ENCODE peak calls at places on chromosomes 3 and 15, in four cellular contexts. N is WTC11, V is SK-N-SH, H is K562. R is an unnamed sample.

GRCh38 chr3:54772707-54773106 is 155.2 kb downstream of the LRTM1 start:
- DNase-seq in N (no peak), H (no peak), V (no peak), R (no peak)

GRCh38 chr15:52523192-52523591 is 5.5 kb downstream of the MYO5A start:
- DNase-seq in N (no peak), V (no peak), H (no peak), R (no peak)

GRCh38 chr3:181692850-181693154 is 18.9 kb upstream of the SOX2 start:
- DNase-seq in N (no peak), V (no peak), H (no peak), R (no peak)

GRCh38 chr3:127887321-127887720 is 27.7 kb upstream of the KBTBD12 start:
- DNase-seq in N (no peak), H (no peak), V (no peak), R (no peak)

GRCh38 chr3:42159706-42160472 is 68.7 kb downstream of the TRAK1 start:
- DNase-seq in N (peak; percentile 86), H (peak; percentile 64), V (peak; percentile 86), R (peak; percentile 82)

GRCh38 chr3:39096775-39097174 is 10.7 kb downstream of the GORASP1 start:
- DNase-seq in H (no peak), N (no peak), V (no peak), R (no peak)

GRCh38 chr3:17865626-17866025 is 123.2 kb upstream of the TBC1D5 start:
- DNase-seq in V (no peak), N (no peak), H (no peak), R (no peak)

GRCh38 chr3:185175370-185175987 is 22.6 kb upstream of the C3orf70 start:
- DNase-seq in V (peak; percentile 17), H (peak; percentile 49), N (peak; percentile 38), R (peak; percentile 66)

GRCh38 chr15:43927203-43927602 is 100.4 kb downstream of the WDR76 start:
- DNase-seq in V (no peak), H (no peak), N (no peak), R (no peak)

GRCh38 chr3:53996153-53996861 is 104.6 kb upstream of the SELENOK start:
- DNase-seq in V (no peak), N (no peak), H (no peak), R (no peak)

GRCh38 chr3:147184794-147185193 is 221.5 kb downstream of the ZIC4 start:
- DNase-seq in H (no peak), V (no peak), N (no peak), R (no peak)

GRCh38 chr3:124298951-124299350 is 307.0 kb upstream of the ROPN1 start:
- DNase-seq in H (no peak), V (no peak), N (no peak), R (no peak)

GRCh38 chr15:93479679-93480078 is 390.7 kb upstream of the RGMA start:
- DNase-seq in H (no peak), N (no peak), V (no peak), R (no peak)

GRCh38 chr3:55880357-55880756 is 393.3 kb upstream of the WNT5A start:
- DNase-seq in V (no peak), H (no peak), N (no peak), R (no peak)

GRCh38 chr15:64067564-64068030 is 21.3 kb upstream of the DAPK2 start:
- DNase-seq in V (peak; percentile 90), N (peak; percentile 84), H (peak; percentile 59), R (peak; percentile 93)

GRCh38 chr15:40096094-40096876 is 12.4 kb downstream of the BMF start:
- DNase-seq in N (no peak), H (no peak), V (peak; percentile 61), R (no peak)

GRCh38 chr15:82014989-82015388 is 30.8 kb downstream of the MEX3B start:
- DNase-seq in V (no peak), N (no peak), H (no peak), R (no peak)

GRCh38 chr3:142863010-142863787 is 25.7 kb downstream of the PCOLCE2 start:
- DNase-seq in V (no peak), N (no peak), H (no peak), R (no peak)

GRCh38 chr15:61327019-61327631 is 98.0 kb upstream of the RORA start:
- DNase-seq in H (no peak), V (no peak), N (no peak), R (no peak)

GRCh38 chr3:71087109-71088018 is 496.2 kb downstream of the FOXP1 start:
- DNase-seq in N (no peak), V (no peak), H (no peak), R (no peak)

GRCh38 chr3:46065294-46065705 is 38.0 kb upstream of the XCR1 start:
- DNase-seq in N (no peak), V (peak; percentile 17), H (no peak), R (no peak)

GRCh38 chr3:94459167-94459566 is 396.3 kb downstream of the NSUN3 start:
- DNase-seq in H (no peak), N (no peak), V (no peak), R (no peak)

GRCh38 chr3:87088984-87089841 is 98.3 kb upstream of the VGLL3 start:
- DNase-seq in N (peak; percentile 27), V (peak; percentile 37), H (no peak), R (peak; percentile 48)

GRCh38 chr3:2826036-2826435 is 284.1 kb downstream of the IL5RA start:
- DNase-seq in N (no peak), V (no peak), H (no peak), R (no peak)

GRCh38 chr3:187027531-187027936 is 97.2 kb downstream of the ST6GAL1 start:
- DNase-seq in H (no peak), N (no peak), V (no peak), R (peak; percentile 35)

GRCh38 chr3:101574388-101575156 is 592 bp downstream of the PCNP start:
- DNase-seq in N (peak; percentile 39), H (no peak), V (no peak), R (no peak)

GRCh38 chr3:188829577-188829976 is 342.2 kb upstream of the TPRG1 start:
- DNase-seq in V (no peak), H (no peak), N (no peak), R (no peak)

GRCh38 chr3:73419179-73419803 is 205.4 kb downstream of the PDZRN3 start:
- DNase-seq in N (peak; percentile 20), H (no peak), V (no peak), R (no peak)

GRCh38 chr15:90004671-90005070 is 3.5 kb downstream of the ZNF710 start:
- DNase-seq in V (no peak), N (no peak), H (no peak), R (no peak)

GRCh38 chr3:98188553-98188952 is 22.1 kb downstream of the OR5H15 start:
- DNase-seq in V (peak; percentile 0), N (no peak), H (no peak), R (no peak)

GRCh38 chr3:171458857-171459129 is 1.4 kb downstream of the TNIK start:
- DNase-seq in H (no peak), N (peak; percentile 44), V (peak; percentile 25), R (peak; percentile 55)

GRCh38 chr3:79368403-79368802 is 399.4 kb downstream of the ROBO1 start:
- DNase-seq in N (no peak), V (no peak), H (no peak), R (no peak)

GRCh38 chr3:190597291-190597690 is 83.4 kb downstream of the IL1RAP start:
- DNase-seq in V (no peak), N (no peak), H (no peak), R (no peak)

GRCh38 chr3:61372723-61373122 is 121.5 kb upstream of the FHIT start:
- DNase-seq in N (no peak), V (no peak), H (no peak), R (no peak)

DNA sequence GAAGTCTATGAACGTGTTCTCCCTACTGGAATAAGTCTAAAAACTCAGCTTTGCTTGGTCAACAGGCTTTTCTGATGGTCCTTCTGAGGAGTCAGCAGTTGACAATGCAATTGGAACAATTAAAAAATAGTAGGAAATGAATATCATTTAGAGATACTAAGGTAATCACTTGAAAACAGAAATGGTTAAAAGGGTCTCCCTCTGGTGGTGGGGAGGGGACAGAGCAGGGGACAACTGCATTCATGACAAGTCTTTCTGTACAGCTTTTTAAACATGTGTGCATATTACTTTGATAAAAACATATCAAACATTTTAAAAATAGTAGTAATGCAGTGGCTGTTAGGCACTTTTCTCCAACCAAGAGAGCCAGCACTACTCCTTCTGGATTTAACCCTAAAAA is 119.9 kb upstream of the FHIT start:
- DNase-seq in N (peak; percentile 40), V (peak; percentile 40), H (peak; percentile 27), R (no peak)
- TF ChIP-seq TEAD4 in N (no peak), V (no peak), H (no peak), R (no peak)

GRCh38 chr3:132209860-132210259 is 107.3 kb upstream of the ACP3 start:
- DNase-seq in N (no peak), V (no peak), H (no peak), R (no peak)

GRCh38 chr3:132211896-132212295 is 105.3 kb upstream of the ACP3 start:
- DNase-seq in N (no peak), V (no peak), H (no peak), R (no peak)

GRCh38 chr3:132205609-132206008 is 111.6 kb upstream of the ACP3 start:
- DNase-seq in H (no peak), N (no peak), V (no peak), R (no peak)

DNA sequence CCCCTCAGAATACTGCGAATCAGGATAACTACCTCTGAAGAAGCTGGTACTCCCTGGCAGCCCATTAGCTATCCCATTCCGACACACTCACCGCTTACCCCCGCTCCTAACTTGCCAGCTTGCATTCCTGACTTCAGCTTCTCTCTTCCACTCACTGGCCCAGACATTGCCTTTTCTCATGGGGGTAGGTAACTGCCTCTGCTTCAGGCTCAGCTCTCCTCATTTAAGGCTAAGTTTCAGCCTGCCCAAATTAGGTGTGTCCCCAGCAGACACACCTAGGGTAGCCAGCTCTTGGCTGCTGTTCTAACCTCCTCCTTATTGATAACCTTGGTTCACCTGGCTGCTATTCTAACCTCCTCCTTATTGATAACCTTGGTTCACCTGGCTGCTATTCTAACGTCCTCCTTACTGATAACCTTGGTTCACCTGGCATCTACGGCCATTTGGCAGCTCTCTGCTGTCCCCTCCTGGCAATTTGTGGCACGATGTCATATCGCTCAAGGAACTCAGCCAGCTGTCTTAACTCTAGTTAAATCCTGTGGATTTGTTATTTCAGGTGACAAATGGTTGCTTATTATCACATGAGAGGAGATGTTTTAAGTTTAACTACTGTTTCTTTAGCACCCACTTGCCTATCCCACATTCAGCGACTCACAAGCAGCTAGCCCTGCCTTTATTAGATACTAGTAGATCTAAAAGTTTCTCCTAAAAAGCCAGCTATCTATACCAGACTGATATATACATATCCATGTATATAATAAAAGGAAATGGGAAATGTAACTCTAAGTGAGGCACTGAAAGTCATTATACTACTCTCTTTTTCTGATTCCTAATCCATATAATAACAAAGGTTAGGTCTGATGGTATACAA is 106.5 kb upstream of the ACP3 start:
- DNase-seq in H (no peak), V (peak; percentile 8), N (peak; percentile 77), R (peak; percentile 84)
- TF ChIP-seq TEAD4 in H (no peak), V (no peak), N (no peak), R (peak; percentile 22)

GRCh38 chr3:83092521-83093221 is 1331.2 kb upstream of the GBE1 start:
- DNase-seq in H (no peak), V (no peak), N (no peak), R (no peak)
- TF ChIP-seq TEAD4 in H (no peak), V (no peak), N (no peak), R (no peak)

GRCh38 chr3:12891985-12892839 is 50.8 kb upstream of the RPL32 start:
- DNase-seq in V (peak; percentile 80), N (peak; percentile 50), H (peak; percentile 70), R (peak; percentile 70)

GRCh38 chr3:12892840-12893189 is 51.5 kb upstream of the RPL32 start:
- DNase-seq in N (no peak), V (no peak), H (no peak), R (no peak)

GRCh38 chr3:12894629-12895028 is 53.3 kb upstream of the RPL32 start:
- DNase-seq in H (no peak), N (no peak), V (no peak), R (no peak)

GRCh38 chr3:12893872-12894271 is 52.5 kb upstream of the RPL32 start:
- DNase-seq in N (no peak), V (no peak), H (no peak), R (no peak)

GRCh38 chr3:12893247-12893646 is 51.9 kb upstream of the RPL32 start:
- DNase-seq in H (no peak), N (no peak), V (no peak), R (no peak)
- TF ChIP-seq TEAD4 in H (no peak), N (no peak), V (no peak), R (no peak)

R was measured in H1.